ENCODE peak calls at places on chromosomes 5 and 9, in seven cellular contexts. Q is OCI-LY7, N is cardiac muscle cell, E is NB4, I is heart right ventricle, G is H1, R is ovary. F is an unnamed sample.

GRCh38 chr5:135353952-135354721 is 44.9 kb downstream of the MACROH2A1 start:
- DNase-seq in Q (no peak), N (peak; percentile 88), E (no peak), I (no peak), G (no peak), R (no peak), F (peak; percentile 38)

GRCh38 chr9:129875181-129875611 is 39.9 kb downstream of the USP20 start:
- DNase-seq in Q (no peak), N (no peak), E (no peak), I (no peak), G (no peak), R (no peak), F (no peak)

GRCh38 chr5:139910901-139911300 is 115.3 kb downstream of the PSD2 start:
- DNase-seq in Q (no peak), N (no peak), E (no peak), I (no peak), G (peak; percentile 27), R (no peak), F (no peak)

GRCh38 chr5:35058395-35058794 is 10.6 kb upstream of the AGXT2 start:
- DNase-seq in Q (no peak), N (no peak), E (no peak), I (no peak), G (no peak), R (no peak), F (no peak)

GRCh38 chr5:110917161-110917875 is 154.2 kb upstream of the TSLP start:
- DNase-seq in Q (no peak), N (peak; percentile 30), E (no peak), I (no peak), G (no peak), R (no peak), F (no peak)

GRCh38 chr5:75337366-75338021 is 474 bp downstream of the HMGCR start:
- DNase-seq in Q (peak; percentile 39), N (peak; percentile 6), E (no peak), I (peak; percentile 23), G (no peak), R (no peak), F (peak; percentile 67)

GRCh38 chr9:112078432-112078831 is 96.7 kb downstream of the SUSD1 start:
- DNase-seq in Q (peak; percentile 36), N (no peak), E (no peak), I (no peak), G (no peak), R (no peak), F (no peak)

GRCh38 chr9:38118862-38119435 is 49.9 kb upstream of the SHB start:
- DNase-seq in Q (no peak), N (no peak), E (peak; percentile 4), I (no peak), G (no peak), R (no peak), F (peak; percentile 27)

GRCh38 chr5:1107167-1108007 is 4.5 kb downstream of the SLC12A7 start:
- DNase-seq in Q (peak; percentile 37), N (no peak), E (no peak), I (no peak), G (no peak), R (no peak), F (no peak)

GRCh38 chr9:74006935-74007334 is 490.2 kb upstream of the RORB start:
- DNase-seq in Q (no peak), N (peak; percentile 35), E (no peak), I (no peak), G (no peak), R (no peak), F (no peak)

GRCh38 chr9:137827908-137828526 is 49.6 kb upstream of the CACNA1B start:
- DNase-seq in Q (no peak), N (no peak), E (no peak), I (no peak), G (no peak), R (no peak), F (no peak)

GRCh38 chr9:69519470-69520240 is 152.5 kb downstream of the APBA1 start:
- DNase-seq in Q (no peak), N (no peak), E (no peak), I (no peak), G (no peak), R (no peak), F (no peak)

GRCh38 chr5:20102291-20102690 is 114.3 kb upstream of the CDH18 start:
- DNase-seq in Q (no peak), N (no peak), E (no peak), I (no peak), G (no peak), R (no peak), F (no peak)

DNA sequence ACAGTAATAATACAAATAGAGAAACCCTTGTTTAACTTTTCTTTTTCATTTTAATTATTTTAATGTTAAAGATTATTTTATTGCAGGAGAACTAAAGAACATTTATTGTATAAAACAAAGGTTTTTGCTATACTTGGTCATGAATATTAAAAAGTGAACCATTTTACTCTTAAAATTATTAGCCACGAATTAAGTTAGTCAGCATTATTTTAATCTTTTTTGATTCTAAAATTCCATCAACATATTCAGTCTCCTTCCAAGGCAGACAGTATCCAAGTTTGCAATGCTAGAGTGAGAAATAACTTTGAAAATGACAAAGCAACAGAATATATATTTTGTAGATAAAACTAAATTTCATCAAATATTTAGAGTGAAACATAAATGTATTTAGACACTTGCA is 110.7 kb upstream of the CDH18 start:
- DNase-seq in Q (no peak), N (no peak), E (no peak), I (no peak), G (no peak), R (no peak), F (no peak)
- H3K4me3 ChIP-seq in Q (no peak overlapping the region), N (no peak overlapping the region), E (no peak overlapping the region), I (no peak overlapping the region), G (no peak overlapping the region), R (no peak overlapping the region), F (no peak overlapping the region)

DNA sequence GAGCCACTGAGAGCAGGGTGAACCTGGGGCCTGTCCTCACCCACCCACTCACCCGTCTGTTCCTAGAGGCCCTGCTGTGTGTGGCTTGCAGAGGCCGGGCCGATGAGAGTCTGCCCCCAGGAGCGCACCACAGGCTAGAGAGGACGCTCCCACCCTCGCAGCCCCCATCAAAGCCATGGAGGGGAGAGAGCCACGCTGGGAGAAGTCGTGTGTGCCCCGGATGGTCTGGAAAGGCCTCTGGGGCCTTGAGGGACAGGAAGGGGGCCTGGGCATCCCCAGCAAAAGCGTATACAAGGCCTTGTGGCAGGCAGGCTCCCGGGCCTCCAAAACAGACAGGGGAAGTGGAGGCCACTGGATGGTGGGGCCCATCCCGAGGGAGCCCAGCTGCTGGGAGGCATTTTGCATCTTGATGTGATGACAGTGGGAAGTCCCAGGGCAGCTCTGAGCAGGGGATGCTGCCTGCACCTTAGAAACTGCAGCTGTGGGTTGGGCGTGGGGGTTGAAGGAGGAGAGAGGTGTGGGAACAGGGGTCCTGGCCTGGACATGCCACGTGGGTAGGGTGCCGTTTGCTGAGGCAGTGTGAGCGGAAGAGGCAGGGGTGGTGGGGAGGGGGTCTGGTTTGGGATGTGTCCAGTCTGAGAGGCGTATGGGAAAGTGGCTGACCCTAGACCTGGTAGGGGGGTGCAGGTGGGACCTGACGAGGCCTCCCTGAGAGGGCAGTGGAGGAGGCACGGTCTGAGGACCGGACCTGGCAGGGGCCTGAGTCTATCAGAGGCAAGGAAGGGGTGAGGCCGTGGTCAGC is 43.0 kb upstream of the NOTCH1 start:
- DNase-seq in Q (no peak), N (no peak), E (peak; percentile 71), I (no peak), G (no peak), R (no peak), F (no peak)
- H3K4me3 ChIP-seq in Q (peak overlapping the region; percentile 26), N (no peak overlapping the region), E (no peak overlapping the region), I (no peak overlapping the region), G (peak overlapping the region; percentile 50), R (no peak overlapping the region), F (no peak overlapping the region)

DNA sequence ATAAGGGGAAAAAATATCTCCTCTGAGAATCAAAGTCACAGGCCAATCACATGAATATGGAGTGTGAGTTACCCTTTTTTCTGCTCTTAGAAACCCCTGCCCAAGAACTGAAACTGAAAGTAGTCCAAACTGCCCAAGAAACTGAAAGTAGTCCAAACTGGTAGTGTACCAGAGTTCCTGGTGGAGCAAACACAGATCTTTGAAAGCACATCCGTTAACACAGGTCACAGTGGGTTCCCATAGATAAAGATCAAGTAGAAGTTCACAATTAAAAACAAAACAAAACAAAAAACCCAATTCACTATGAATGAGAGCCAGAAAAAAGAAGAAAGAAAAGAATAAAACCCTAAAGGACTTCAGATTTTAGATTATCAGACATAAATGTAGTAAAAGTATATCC is 332.4 kb upstream of the EFNA5 start:
- DNase-seq in Q (peak; percentile 13), N (peak; percentile 48), E (peak; percentile 59), I (no peak), G (no peak), R (no peak), F (no peak)
- H3K4me3 ChIP-seq in Q (no peak overlapping the region), N (no peak overlapping the region), E (no peak overlapping the region), I (no peak overlapping the region), G (no peak overlapping the region), R (no peak overlapping the region), F (peak overlapping the region; percentile 31)

DNA sequence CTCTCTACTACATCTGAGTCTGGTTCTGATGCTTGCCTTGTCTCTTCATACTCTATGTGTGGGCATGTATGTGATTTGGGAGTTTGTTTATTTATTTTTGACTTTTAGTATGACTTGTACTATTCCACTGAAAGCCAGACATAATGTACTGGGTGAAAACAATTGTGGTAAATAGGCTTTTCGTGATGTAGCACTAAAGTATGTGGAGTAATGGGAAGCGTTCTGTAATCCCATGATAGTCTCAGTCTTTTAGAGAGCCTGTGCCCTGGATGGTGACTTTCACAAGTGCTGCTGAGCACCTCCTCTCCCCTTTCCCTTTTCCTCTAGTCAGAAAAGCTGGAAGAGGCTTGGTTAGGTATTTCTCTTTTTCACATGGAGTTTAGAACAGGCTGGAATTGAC is 85.8 kb upstream of the S1PR3 start:
- DNase-seq in Q (no peak), N (no peak), E (no peak), I (no peak), G (no peak), R (no peak), F (no peak)
- H3K4me3 ChIP-seq in Q (no peak overlapping the region), N (no peak overlapping the region), E (no peak overlapping the region), I (no peak overlapping the region), G (no peak overlapping the region), R (no peak overlapping the region), F (no peak overlapping the region)

GRCh38 chr5:178356459-178356872 is 123.9 kb upstream of the PHYKPL start:
- DNase-seq in Q (no peak), N (no peak), E (no peak), I (no peak), G (no peak), R (no peak), F (peak; percentile 55)
- H3K4me3 ChIP-seq in Q (no peak overlapping the region), N (no peak overlapping the region), E (no peak overlapping the region), I (no peak overlapping the region), G (peak overlapping the region; percentile 48), R (no peak overlapping the region), F (no peak overlapping the region)

DNA sequence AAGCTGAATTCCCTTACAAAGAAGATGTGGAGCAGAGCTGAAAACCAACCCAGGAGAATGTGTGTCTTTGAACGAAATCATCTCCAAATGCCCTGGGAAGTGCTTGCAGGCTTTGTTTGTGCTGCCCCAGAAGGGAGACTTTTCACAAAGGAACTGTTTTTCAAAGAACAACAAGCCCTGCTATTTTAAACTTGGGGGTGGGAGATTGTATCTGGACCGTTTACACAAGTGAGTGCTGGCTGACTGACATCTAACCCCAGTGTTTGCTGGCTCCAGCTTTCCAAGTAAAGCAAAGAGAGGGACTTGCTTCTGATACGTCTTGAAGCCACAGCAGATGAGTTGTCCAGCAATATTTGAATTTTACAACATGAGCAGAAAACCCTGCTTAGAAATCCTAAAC is 1.6 kb downstream of the ADAMTS12 start:
- DNase-seq in Q (no peak), N (peak; percentile 33), E (no peak), I (no peak), G (no peak), R (no peak), F (no peak)
- H3K4me3 ChIP-seq in Q (no peak overlapping the region), N (peak overlapping the region; percentile 66), E (no peak overlapping the region), I (peak overlapping the region; percentile 57), G (peak overlapping the region; percentile 64), R (no peak overlapping the region), F (no peak overlapping the region)

F was measured in aorta.